ENCODE peak calls at places on chromosomes 3 and 15, in four cellular contexts. One of them, this sample, is unnamed. For H3K4me1, the result is how much of the 10 kb centered on the place peaks cover.

GRCh38 chr15:44719293-44719999 is 8.1 kb downstream of the B2M start:
- DNase-seq in tibial nerve: no peak
- DNase-seq in GM23248: no peak
- DNase-seq in psoas muscle: no peak
- DNase-seq in this sample: no peak

GRCh38 chr3:170154569-170155143 is 26.9 kb downstream of the PHC3 start:
- DNase-seq in psoas muscle: no peak
- DNase-seq in GM23248: no peak
- DNase-seq in tibial nerve: no peak
- DNase-seq in this sample: no peak

GRCh38 chr15:35769656-35770055 is 223.7 kb upstream of the DPH6 start:
- DNase-seq in GM23248: no peak
- DNase-seq in tibial nerve: no peak
- DNase-seq in psoas muscle: no peak
- DNase-seq in this sample: no peak

GRCh38 chr3:111786922-111787321 is 72.1 kb upstream of the PHLDB2 start:
- DNase-seq in GM23248: no peak
- DNase-seq in tibial nerve: no peak
- DNase-seq in psoas muscle: no peak
- DNase-seq in this sample: no peak

GRCh38 chr3:101778385-101779046 is 495 bp upstream of the NXPE3 start:
- DNase-seq in psoas muscle: no peak
- DNase-seq in GM23248: no peak
- DNase-seq in tibial nerve: no peak
- DNase-seq in this sample: no peak

GRCh38 chr3:18100126-18100525 is 325.0 kb downstream of the SATB1 start:
- DNase-seq in tibial nerve: no peak
- DNase-seq in GM23248: peak
- DNase-seq in psoas muscle: no peak
- DNase-seq in this sample: no peak

GRCh38 chr3:106296111-106296510 is 427.3 kb upstream of the CBLB start:
- DNase-seq in tibial nerve: no peak
- DNase-seq in GM23248: no peak
- DNase-seq in psoas muscle: no peak
- DNase-seq in this sample: no peak

GRCh38 chr3:25468866-25469319 is 40.8 kb downstream of the RARB start:
- DNase-seq in GM23248: peak
- DNase-seq in psoas muscle: peak
- DNase-seq in tibial nerve: peak
- DNase-seq in this sample: peak

GRCh38 chr3:30470566-30470965 is 135.8 kb upstream of the TGFBR2 start:
- DNase-seq in psoas muscle: no peak
- DNase-seq in GM23248: peak
- DNase-seq in tibial nerve: no peak
- DNase-seq in this sample: no peak

GRCh38 chr3:169624533-169624972 is 39.0 kb downstream of the MECOM start:
- DNase-seq in psoas muscle: no peak
- DNase-seq in tibial nerve: no peak
- DNase-seq in GM23248: no peak
- DNase-seq in this sample: no peak

GRCh38 chr3:44495636-44496415 is 18.4 kb upstream of the ZNF445 start:
- DNase-seq in GM23248: no peak
- DNase-seq in psoas muscle: no peak
- DNase-seq in tibial nerve: no peak
- DNase-seq in this sample: no peak

GRCh38 chr3:124172846-124173245 is 180.9 kb upstream of the ROPN1 start:
- DNase-seq in psoas muscle: no peak
- DNase-seq in GM23248: no peak
- DNase-seq in tibial nerve: no peak
- DNase-seq in this sample: no peak

GRCh38 chr15:40768492-40769309 is 1.1 kb upstream of the C15orf62 start:
- DNase-seq in psoas muscle: no peak
- DNase-seq in tibial nerve: no peak
- DNase-seq in GM23248: no peak
- DNase-seq in this sample: no peak

GRCh38 chr3:175659951-175660350 is 800.8 kb downstream of the NAALADL2 start:
- DNase-seq in psoas muscle: no peak
- DNase-seq in tibial nerve: no peak
- DNase-seq in GM23248: no peak
- DNase-seq in this sample: no peak

GRCh38 chr3:48756640-48757039 is 39.6 kb upstream of the IP6K2 start:
- DNase-seq in tibial nerve: no peak
- DNase-seq in psoas muscle: no peak
- DNase-seq in GM23248: no peak
- DNase-seq in this sample: no peak

GRCh38 chr3:159839561-159840379 is 148.9 kb upstream of the IL12A start:
- DNase-seq in tibial nerve: no peak
- DNase-seq in GM23248: no peak
- DNase-seq in psoas muscle: peak
- DNase-seq in this sample: peak

GRCh38 chr3:71074416-71074815 is 509.1 kb downstream of the FOXP1 start:
- DNase-seq in psoas muscle: no peak
- DNase-seq in tibial nerve: no peak
- DNase-seq in GM23248: peak
- DNase-seq in this sample: no peak

GRCh38 chr3:38006031-38006430 is 15.4 kb downstream of the VILL start:
- DNase-seq in GM23248: no peak
- DNase-seq in tibial nerve: no peak
- DNase-seq in psoas muscle: no peak
- DNase-seq in this sample: no peak

GRCh38 chr15:91265431-91265940 is 165.4 kb downstream of the SV2B start:
- DNase-seq in tibial nerve: peak
- DNase-seq in psoas muscle: no peak
- DNase-seq in GM23248: no peak
- DNase-seq in this sample: no peak

GRCh38 chr3:111112913-111113312 is 41.3 kb downstream of the NECTIN3 start:
- DNase-seq in tibial nerve: no peak
- DNase-seq in GM23248: peak
- DNase-seq in psoas muscle: no peak
- DNase-seq in this sample: no peak

GRCh38 chr3:86991840-86992430 is 986 bp upstream of the VGLL3 start:
- DNase-seq in psoas muscle: no peak
- DNase-seq in tibial nerve: no peak
- DNase-seq in GM23248: peak
- DNase-seq in this sample: no peak

GRCh38 chr15:80026754-80027153 is 32.7 kb upstream of the ZFAND6 start:
- DNase-seq in tibial nerve: no peak
- DNase-seq in psoas muscle: no peak
- DNase-seq in GM23248: no peak
- DNase-seq in this sample: no peak

GRCh38 chr3:9207076-9207763 is 42.2 kb downstream of the SRGAP3 start:
- DNase-seq in psoas muscle: no peak
- DNase-seq in GM23248: no peak
- DNase-seq in tibial nerve: no peak
- DNase-seq in this sample: no peak

GRCh38 chr3:153163349-153164008 is 1.5 kb downstream of the RAP2B start:
- DNase-seq in GM23248: peak
- DNase-seq in psoas muscle: no peak
- DNase-seq in tibial nerve: peak
- DNase-seq in this sample: no peak

GRCh38 chr3:10215578-10216368 is 32.5 kb upstream of the TATDN2 start:
- DNase-seq in psoas muscle: no peak
- DNase-seq in GM23248: no peak
- DNase-seq in tibial nerve: no peak
- DNase-seq in this sample: no peak

GRCh38 chr3:130759692-130760338 is 13.2 kb upstream of the PIK3R4 start:
- DNase-seq in tibial nerve: peak
- DNase-seq in GM23248: peak
- DNase-seq in psoas muscle: peak
- DNase-seq in this sample: no peak

GRCh38 chr15:41975679-41976078 is 3.3 kb upstream of the EHD4 start:
- DNase-seq in GM23248: no peak
- DNase-seq in psoas muscle: no peak
- DNase-seq in tibial nerve: no peak
- DNase-seq in this sample: no peak

GRCh38 chr15:52440414-52440813 is 88.3 kb downstream of the MYO5A start:
- DNase-seq in GM23248: peak
- DNase-seq in psoas muscle: peak
- DNase-seq in tibial nerve: no peak
- DNase-seq in this sample: no peak

GRCh38 chr15:50302581-50302980 is 37.1 kb upstream of the HDC start:
- DNase-seq in psoas muscle: no peak
- DNase-seq in GM23248: no peak
- DNase-seq in tibial nerve: no peak
- DNase-seq in this sample: no peak

GRCh38 chr3:77795013-77795412 is 755.1 kb downstream of the ROBO2 start:
- DNase-seq in tibial nerve: no peak
- DNase-seq in GM23248: no peak
- DNase-seq in psoas muscle: no peak
- DNase-seq in this sample: peak

GRCh38 chr3:163573324-163573723 is 1505.0 kb downstream of the SI start:
- DNase-seq in GM23248: no peak
- DNase-seq in tibial nerve: no peak
- DNase-seq in psoas muscle: no peak
- DNase-seq in this sample: no peak

GRCh38 chr3:190319660-190320059 is 2.6 kb downstream of the CLDN1 start:
- DNase-seq in tibial nerve: no peak
- DNase-seq in psoas muscle: no peak
- DNase-seq in GM23248: no peak
- DNase-seq in this sample: peak
- H3K4me3 ChIP-seq in tibial nerve: peak
- H3K4me3 ChIP-seq in psoas muscle: no peak
- H3K4me3 ChIP-seq in GM23248: no peak
- H3K4me3 ChIP-seq in this sample: no peak

GRCh38 chr3:66432767-66433521 is 67.9 kb downstream of the LRIG1 start:
- DNase-seq in GM23248: no peak
- DNase-seq in psoas muscle: peak
- DNase-seq in tibial nerve: no peak
- DNase-seq in this sample: no peak

GRCh38 chr3:66431494-66431893 is 69.3 kb downstream of the LRIG1 start:
- DNase-seq in tibial nerve: no peak
- DNase-seq in GM23248: peak
- DNase-seq in psoas muscle: peak
- DNase-seq in this sample: no peak

GRCh38 chr3:66428733-66429132 is 72.1 kb downstream of the LRIG1 start:
- DNase-seq in GM23248: peak
- DNase-seq in psoas muscle: peak
- DNase-seq in tibial nerve: peak
- DNase-seq in this sample: no peak

GRCh38 chr3:66432041-66432766 is 68.6 kb downstream of the LRIG1 start:
- DNase-seq in tibial nerve: no peak
- DNase-seq in GM23248: no peak
- DNase-seq in psoas muscle: no peak
- DNase-seq in this sample: no peak

DNA sequence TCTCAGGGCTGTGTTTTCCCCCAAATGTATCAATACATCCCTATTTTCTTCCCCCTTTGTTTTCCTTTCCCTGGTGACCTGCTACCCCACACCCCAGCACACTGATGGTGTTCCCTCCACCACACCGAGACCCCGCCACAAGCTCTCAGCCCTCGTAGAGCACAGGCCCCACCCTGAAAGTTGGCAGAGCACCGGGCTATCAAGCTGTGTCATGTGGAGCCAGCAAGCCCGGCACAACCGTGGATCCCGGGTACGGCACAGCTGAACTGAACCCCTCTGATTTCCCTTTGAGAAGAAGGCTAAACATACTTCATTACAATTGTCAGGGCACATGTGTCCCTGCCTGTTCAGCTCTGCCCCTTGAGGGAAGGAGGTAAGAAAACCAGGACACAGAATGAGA is 69.9 kb downstream of the LRIG1 start:
- DNase-seq in psoas muscle: no peak
- DNase-seq in tibial nerve: no peak
- DNase-seq in GM23248: no peak
- DNase-seq in this sample: no peak
- H3K4me1 ChIP-seq in psoas muscle: half or more
- H3K4me1 ChIP-seq in tibial nerve: under half
- H3K4me1 ChIP-seq in GM23248: under half
- H3K4me1 ChIP-seq in this sample: under half

DNA sequence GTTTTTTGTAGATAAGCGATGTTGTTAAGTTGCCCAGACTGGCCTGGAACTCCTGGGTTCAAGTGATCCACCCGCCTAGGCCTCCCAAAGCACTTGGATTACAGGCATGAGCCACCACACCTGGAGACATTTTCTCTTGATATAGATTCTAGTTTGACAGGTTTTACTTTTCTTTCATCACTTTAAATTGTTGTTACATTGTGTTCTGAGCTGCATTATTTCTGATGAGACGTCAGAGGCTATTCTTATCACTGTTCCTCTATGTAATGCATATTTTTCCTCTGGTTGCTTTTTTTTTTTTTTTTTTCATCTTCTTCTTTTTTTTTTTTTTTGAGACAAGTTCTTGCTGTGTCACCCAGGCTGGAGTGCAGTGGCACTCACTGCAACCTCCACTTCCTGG is 41.2 kb downstream of the TRA2B start:
- DNase-seq in psoas muscle: no peak
- DNase-seq in GM23248: no peak
- DNase-seq in tibial nerve: no peak
- DNase-seq in this sample: no peak
- H3K4me3 ChIP-seq in psoas muscle: no peak
- H3K4me3 ChIP-seq in GM23248: no peak
- H3K4me3 ChIP-seq in tibial nerve: no peak
- H3K4me3 ChIP-seq in this sample: no peak

DNA sequence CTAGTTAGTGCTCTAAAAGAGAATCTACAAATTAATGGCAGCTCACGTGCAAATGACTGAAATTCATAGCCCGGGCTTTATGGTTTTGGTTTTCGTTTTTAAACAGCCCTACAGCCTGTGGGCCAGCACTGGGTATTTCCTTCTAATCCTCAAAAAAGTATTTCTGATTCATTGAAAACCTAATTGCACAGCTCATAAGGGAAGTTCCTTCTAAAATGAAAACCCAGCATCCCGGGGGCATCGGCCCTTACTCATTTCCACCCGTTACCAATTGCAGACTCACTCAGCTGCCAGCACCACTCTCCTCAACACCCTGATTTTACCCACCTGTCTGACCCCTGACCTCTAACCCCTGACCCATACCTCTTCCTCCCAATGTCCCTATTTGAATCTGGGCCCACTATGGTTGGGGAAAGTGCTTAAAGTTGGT is 59.5 kb upstream of the ZNF148 start:
- DNase-seq in psoas muscle: no peak
- DNase-seq in GM23248: no peak
- DNase-seq in tibial nerve: no peak
- DNase-seq in this sample: no peak
- H3K4me1 ChIP-seq in psoas muscle: under half
- H3K4me1 ChIP-seq in GM23248: under half
- H3K4me1 ChIP-seq in tibial nerve: under half
- H3K4me1 ChIP-seq in this sample: under half

This sample was measured in upper lobe of left lung.